ENCODE peak calls at places on chromosomes 11 and 22, in eight cellular contexts. L is neural crest cell, U is HCEC 1CT, W is GDM1, N is foreskin fibroblast, P is bronchial epithelial cell, Z is brain microvascular endothelial cell, B is NCI-H1417. Y is an unnamed sample.

GRCh38 chr11:125401235-125401634 is 94.8 kb downstream of the FEZ1 start:
- DNase-seq in L (no peak), U (no peak), W (no peak), N (no peak), P (no peak), Z (no peak), B (no peak), Y (no peak)

GRCh38 chr11:64060861-64061444 is 25.2 kb downstream of the FLRT1 start:
- DNase-seq in L (peak; percentile 58), U (no peak), W (no peak), N (peak; percentile 16), P (no peak), Z (peak; percentile 9), B (no peak), Y (no peak)

GRCh38 chr22:50260801-50261614 is 475 bp downstream of the MAPK12 start:
- DNase-seq in L (no peak), U (peak; percentile 61), W (peak; percentile 21), N (peak; percentile 59), P (no peak), Z (peak; percentile 43), B (no peak), Y (no peak)

GRCh38 chr11:68950268-68950667 is 30.5 kb downstream of the MRGPRD start:
- DNase-seq in L (peak; percentile 16), U (peak; percentile 28), W (no peak), N (no peak), P (peak; percentile 6), Z (no peak), B (no peak), Y (no peak)

GRCh38 chr22:39560127-39560526 is 10.4 kb upstream of the CACNA1I start:
- DNase-seq in L (no peak), U (no peak), W (no peak), N (no peak), P (no peak), Z (no peak), B (no peak), Y (no peak)

GRCh38 chr11:20161230-20161918 is 1.1 kb upstream of the DBX1 start:
- DNase-seq in L (no peak), U (no peak), W (no peak), N (no peak), P (no peak), Z (no peak), B (no peak), Y (no peak)

GRCh38 chr22:40485813-40486610 is 115.6 kb downstream of the SGSM3 start:
- DNase-seq in L (no peak), U (no peak), W (no peak), N (no peak), P (peak; percentile 87), Z (no peak), B (no peak), Y (no peak)

GRCh38 chr11:47566166-47566546 is 757 bp downstream of the PTPMT1 start:
- DNase-seq in L (no peak), U (no peak), W (no peak), N (no peak), P (no peak), Z (no peak), B (no peak), Y (no peak)

GRCh38 chr11:2761131-2762030 is 61.6 kb upstream of the KCNQ1OT1 start:
- DNase-seq in L (no peak), U (no peak), W (no peak), N (no peak), P (no peak), Z (no peak), B (no peak), Y (no peak)

GRCh38 chr11:119671561-119672015 is 57.4 kb downstream of the NECTIN1 start:
- DNase-seq in L (no peak), U (peak; percentile 57), W (no peak), N (peak; percentile 39), P (peak; percentile 56), Z (peak; percentile 8), B (no peak), Y (no peak)